ENCODE peak calls at places on chromosome 14, in five cellular contexts. M is tibial artery; L is effector memory CD4-positive, alpha-beta T cell; E is ascending aorta; Y is upper lobe of right lung. O is an unnamed sample.
A peak's percentile ranks its signal among the peaks of the same experiment; 100 is the strongest.

GRCh38 chr14:92649066-92649465 is 99.4 kb downstream of the LGMN start:
- DNase-seq in M (no peak), L (no peak), E (no peak), Y (no peak), O (no peak)

GRCh38 chr14:90513151-90514014 is 116.6 kb downstream of the CALM1 start:
- DNase-seq in M (peak; percentile 84), L (no peak), E (peak; percentile 19), Y (peak; percentile 90), O (no peak)

GRCh38 chr14:99863059-99863458 is 69.8 kb downstream of the EML1 start:
- DNase-seq in M (no peak), L (no peak), E (no peak), Y (no peak), O (no peak)

GRCh38 chr14:76773188-76773885 is 12.1 kb downstream of the VASH1 start:
- DNase-seq in M (peak; percentile 93), L (no peak), E (peak; percentile 60), Y (peak; percentile 81), O (no peak)

GRCh38 chr14:106268013-106268727 is 741.8 kb downstream of the TMEM121 start:
- DNase-seq in M (no peak), L (peak; percentile 24), E (no peak), Y (no peak), O (no peak)

GRCh38 chr14:30943694-30944093 is 69.3 kb downstream of the COCH start:
- DNase-seq in M (no peak), L (no peak), E (no peak), Y (no peak), O (no peak)

GRCh38 chr14:61322799-61323290 is 1.5 kb downstream of the PRKCH start:
- DNase-seq in M (no peak), L (peak; percentile 9), E (no peak), Y (no peak), O (no peak)

GRCh38 chr14:83197271-83197670 is 1663.6 kb upstream of the SEL1L start:
- DNase-seq in M (no peak), L (no peak), E (no peak), Y (no peak), O (no peak)

GRCh38 chr14:63717704-63718103 is 10.2 kb downstream of the SGPP1 start:
- DNase-seq in M (no peak), L (no peak), E (no peak), Y (no peak), O (no peak)

GRCh38 chr14:21343035-21343794 is 40.6 kb downstream of the SUPT16H start:
- DNase-seq in M (no peak), L (no peak), E (no peak), Y (no peak), O (no peak)

GRCh38 chr14:31109257-31109656 is 83.1 kb upstream of the STRN3 start:
- DNase-seq in M (no peak), L (no peak), E (no peak), Y (no peak), O (no peak)

GRCh38 chr14:80784824-80785223 is 156.7 kb downstream of the CEP128 start:
- DNase-seq in M (no peak), L (no peak), E (no peak), Y (no peak), O (no peak)

GRCh38 chr14:68790656-68791077 is 2.2 kb downstream of the ZFP36L1 start:
- DNase-seq in M (peak; percentile 64), L (peak; percentile 40), E (no peak), Y (no peak), O (no peak)

GRCh38 chr14:96130391-96130790 is 74.2 kb upstream of the BDKRB2 start:
- DNase-seq in M (no peak), L (no peak), E (no peak), Y (no peak), O (no peak)

GRCh38 chr14:31934767-31935266 is 142.3 kb upstream of the ARHGAP5 start:
- DNase-seq in M (no peak), L (no peak), E (no peak), Y (no peak), O (no peak)

GRCh38 chr14:73759183-73759713 is 45.1 kb upstream of the PNMA1 start:
- DNase-seq in M (peak; percentile 88), L (no peak), E (no peak), Y (peak; percentile 85), O (no peak)

GRCh38 chr14:105180598-105181528 is at the start of gene NUDT14:
- DNase-seq in M (no peak), L (peak; percentile 85), E (no peak), Y (peak; percentile 94), O (peak; percentile 15)

GRCh38 chr14:51458563-51458955 is 193.2 kb upstream of the FRMD6 start:
- DNase-seq in M (no peak), L (no peak), E (no peak), Y (no peak), O (no peak)

GRCh38 chr14:85010186-85010585 is 519.8 kb upstream of the FLRT2 start:
- DNase-seq in M (no peak), L (no peak), E (no peak), Y (no peak), O (no peak)
- H3K4me1 ChIP-seq in M (no peaks in the 10 kb centered on the region), L (no peaks in the 10 kb centered on the region), E (no peaks in the 10 kb centered on the region), Y (no peaks in the 10 kb centered on the region), O (no peaks in the 10 kb centered on the region)

DNA sequence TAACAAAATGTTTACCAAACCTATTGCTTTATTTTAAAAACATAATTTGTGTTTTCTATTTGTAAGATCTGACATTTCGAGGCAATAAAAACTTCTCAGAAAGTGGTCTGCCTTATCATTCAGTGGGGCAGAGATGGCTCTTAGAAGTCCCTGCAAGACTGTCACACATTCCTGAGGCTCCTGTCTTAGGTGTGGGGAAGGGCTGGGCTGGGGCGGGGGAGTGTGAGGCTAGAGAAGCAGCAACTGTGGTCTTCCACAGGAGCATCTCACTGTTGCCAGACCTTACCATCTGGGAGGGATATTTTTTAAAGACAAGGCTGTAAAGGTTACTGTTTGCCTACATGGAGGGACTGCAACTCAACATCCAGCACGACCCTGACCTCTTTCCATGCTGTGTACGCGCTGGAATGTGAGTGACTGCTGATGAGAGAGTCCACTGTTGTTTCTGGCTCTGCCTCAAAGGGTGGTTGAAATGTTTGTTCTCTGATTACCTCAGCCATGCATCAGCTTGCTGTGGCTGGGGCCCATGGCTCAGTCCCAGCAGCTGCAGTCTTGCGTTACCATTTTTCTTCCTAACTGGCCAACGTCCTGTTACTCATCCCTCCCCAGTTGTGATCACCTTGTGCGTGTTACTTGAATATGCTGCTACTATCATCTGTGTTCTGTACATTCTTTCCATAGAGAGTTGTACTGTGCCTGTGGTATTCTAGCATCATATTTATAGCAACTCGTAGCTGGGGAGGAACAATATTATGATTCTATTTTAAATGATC is 12.4 kb downstream of the ERG28 start:
- DNase-seq in M (no peak), L (no peak), E (no peak), Y (peak; percentile 72), O (no peak)
- H3K4me1 ChIP-seq in M (no peaks in the 10 kb centered on the region), L (no peaks in the 10 kb centered on the region), E (no peaks in the 10 kb centered on the region), Y (peaks cover 24% of the 10 kb centered on the region), O (no peaks in the 10 kb centered on the region)

DNA sequence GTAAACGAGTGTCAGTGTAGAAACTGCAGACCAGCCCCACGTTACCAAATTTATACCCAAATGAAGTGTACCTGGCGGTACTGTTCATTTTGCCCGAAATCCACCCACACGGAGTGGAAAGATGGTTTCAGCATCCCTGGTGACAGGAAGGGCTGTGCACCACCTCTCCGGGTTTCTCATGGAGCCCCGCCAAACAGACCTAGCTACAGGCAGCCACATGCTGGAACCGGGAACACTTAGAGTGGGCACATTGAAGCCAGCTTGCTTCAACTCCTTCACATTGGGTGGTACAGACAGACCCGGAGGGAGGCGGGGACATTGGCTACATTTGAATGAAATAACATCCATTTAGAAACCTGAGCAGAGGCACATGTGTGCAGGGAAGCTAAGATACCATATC is 84.4 kb downstream of the PPP2R5C start:
- DNase-seq in M (no peak), L (no peak), E (no peak), Y (no peak), O (no peak)
- H3K4me1 ChIP-seq in M (no peaks in the 10 kb centered on the region), L (peaks cover 37% of the 10 kb centered on the region), E (peaks cover 4% of the 10 kb centered on the region), Y (peaks cover 17% of the 10 kb centered on the region), O (no peaks in the 10 kb centered on the region)

GRCh38 chr14:22419620-22420019 is 169.4 kb downstream of the DAD1 start:
- DNase-seq in M (no peak), L (no peak), E (no peak), Y (no peak), O (no peak)

GRCh38 chr14:22418631-22419030 is 170.4 kb downstream of the DAD1 start:
- DNase-seq in M (no peak), L (no peak), E (no peak), Y (no peak), O (no peak)

GRCh38 chr14:22417914-22418313 is 171.1 kb downstream of the DAD1 start:
- DNase-seq in M (no peak), L (no peak), E (no peak), Y (no peak), O (no peak)

GRCh38 chr14:22422238-22422637 is 166.8 kb downstream of the DAD1 start:
- DNase-seq in M (no peak), L (no peak), E (no peak), Y (no peak), O (no peak)

DNA sequence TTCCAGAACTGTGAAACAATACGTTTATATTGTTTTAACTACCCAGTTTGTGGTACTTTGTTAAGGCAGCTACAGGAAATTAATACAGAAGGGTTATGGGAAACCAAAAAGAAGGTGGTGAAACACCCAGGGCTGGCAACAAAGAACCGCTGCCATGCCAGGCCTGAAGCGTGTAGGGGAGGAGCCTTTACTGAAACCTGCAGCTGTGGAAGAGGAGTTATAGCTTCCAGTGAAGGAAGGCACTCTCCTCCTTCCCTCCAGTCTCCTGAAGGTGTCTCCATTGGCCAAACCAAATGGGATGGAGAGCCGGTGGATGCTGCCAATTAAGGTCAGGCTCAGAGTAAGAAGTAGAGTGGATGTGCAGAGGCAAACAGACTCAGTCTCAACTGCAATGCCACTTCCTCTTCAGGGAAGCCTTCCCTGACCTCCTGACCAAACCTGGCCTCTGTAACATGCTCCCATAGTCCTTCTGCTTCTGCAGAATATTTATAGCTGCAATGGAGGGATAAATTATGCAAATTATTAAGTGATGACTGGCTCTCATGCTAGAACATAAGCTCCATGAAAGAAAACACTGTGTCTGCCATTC is 168.3 kb downstream of the DAD1 start:
- DNase-seq in M (no peak), L (no peak), E (no peak), Y (no peak), O (no peak)
- H3K4me1 ChIP-seq in M (no peaks in the 10 kb centered on the region), L (no peaks in the 10 kb centered on the region), E (no peaks in the 10 kb centered on the region), Y (no peaks in the 10 kb centered on the region), O (no peaks in the 10 kb centered on the region)

O was measured in esophagus squamous epithelium.